ENCODE peak calls at places on chromosomes 6 and 20, in six cellular contexts. G, Z, I, P, U and X are unnamed samples.

GRCh38 chr6:167116109-167116837 is 6.6 kb upstream of the CCR6 start:
- DNase-seq in G (no peak), Z (no peak), I (no peak), P (no peak), U (no peak), X (no peak)

GRCh38 chr6:56840467-56841371 is 114.2 kb upstream of the BEND6 start:
- DNase-seq in G (peak), Z (no peak), I (no peak), P (peak), U (peak), X (no peak)

GRCh38 chr6:30885999-30886896 is 1.9 kb downstream of the DDR1 start:
- DNase-seq in G (peak), Z (peak), I (no peak), P (peak), U (peak), X (peak)

GRCh38 chr20:16691381-16691780 is 38.4 kb upstream of the SNRPB2 start:
- DNase-seq in G (no peak), Z (no peak), I (no peak), P (no peak), U (no peak), X (no peak)

GRCh38 chr6:18990313-18990978 is 603.3 kb downstream of the RNF144B start:
- DNase-seq in G (peak), Z (peak), I (no peak), P (peak), U (peak), X (peak)

GRCh38 chr20:36367370-36367745 is 61.2 kb downstream of the DLGAP4 start:
- DNase-seq in G (no peak), Z (no peak), I (no peak), P (no peak), U (no peak), X (no peak)

GRCh38 chr20:49863666-49864065 is 51.0 kb downstream of the SLC9A8 start:
- DNase-seq in G (no peak), Z (no peak), I (no peak), P (no peak), U (no peak), X (no peak)

GRCh38 chr6:7836371-7837026 is 74.1 kb downstream of the TXNDC5 start:
- DNase-seq in G (no peak), Z (no peak), I (no peak), P (no peak), U (no peak), X (no peak)

GRCh38 chr6:113009682-113010081 is 662.6 kb downstream of the RFPL4B start:
- DNase-seq in G (peak), Z (no peak), I (no peak), P (no peak), U (peak), X (no peak)

GRCh38 chr6:116419069-116419468 is 42.1 kb upstream of the CALHM6 start:
- DNase-seq in G (peak), Z (no peak), I (no peak), P (no peak), U (no peak), X (no peak)